ENCODE peak calls at places on chromosomes 12 and 14, in six cellular contexts. One of them, this sample, is unnamed.

GRCh38 chr12:3759878-3760277 is 7.0 kb upstream of the CRACR2A start:
- DNase-seq in mesothelial cell of epicardium: no peak
- DNase-seq in activated T-helper 9 cell treated with anti-CD3 and anti-CD28 coated beads, Interleukin-2, amount 50 U/mL, for 16 hours: no peak
- DNase-seq in fibroblast of the aortic adventitia: no peak
- DNase-seq in NCI-H524 treated with DMSO at 0.1 percent for 48 hours: no peak
- DNase-seq in SK-N-MC: no peak
- DNase-seq in this sample: no peak

GRCh38 chr12:67468549-67469245 is 179.8 kb upstream of the DYRK2 start:
- DNase-seq in mesothelial cell of epicardium: no peak
- DNase-seq in NCI-H524 treated with DMSO at 0.1 percent for 48 hours: no peak
- DNase-seq in activated T-helper 9 cell treated with anti-CD3 and anti-CD28 coated beads, Interleukin-2, amount 50 U/mL, for 16 hours: no peak
- DNase-seq in SK-N-MC: no peak
- DNase-seq in fibroblast of the aortic adventitia: no peak
- DNase-seq in this sample: no peak

GRCh38 chr14:51087024-51087423 is 7.9 kb downstream of the TRIM9 start:
- DNase-seq in NCI-H524 treated with DMSO at 0.1 percent for 48 hours: no peak
- DNase-seq in SK-N-MC: no peak
- DNase-seq in fibroblast of the aortic adventitia: no peak
- DNase-seq in mesothelial cell of epicardium: no peak
- DNase-seq in activated T-helper 9 cell treated with anti-CD3 and anti-CD28 coated beads, Interleukin-2, amount 50 U/mL, for 16 hours: no peak
- DNase-seq in this sample: peak; percentile 39

GRCh38 chr14:105468621-105469241 is 5.9 kb upstream of the CRIP2 start:
- DNase-seq in activated T-helper 9 cell treated with anti-CD3 and anti-CD28 coated beads, Interleukin-2, amount 50 U/mL, for 16 hours: no peak
- DNase-seq in fibroblast of the aortic adventitia: no peak
- DNase-seq in mesothelial cell of epicardium: no peak
- DNase-seq in SK-N-MC: no peak
- DNase-seq in NCI-H524 treated with DMSO at 0.1 percent for 48 hours: no peak
- DNase-seq in this sample: no peak

GRCh38 chr14:94753067-94753466 is 16.8 kb downstream of the GSC start:
- DNase-seq in SK-N-MC: no peak
- DNase-seq in NCI-H524 treated with DMSO at 0.1 percent for 48 hours: no peak
- DNase-seq in mesothelial cell of epicardium: no peak
- DNase-seq in fibroblast of the aortic adventitia: no peak
- DNase-seq in activated T-helper 9 cell treated with anti-CD3 and anti-CD28 coated beads, Interleukin-2, amount 50 U/mL, for 16 hours: no peak
- DNase-seq in this sample: no peak

GRCh38 chr14:21095430-21096205 is 2.8 kb downstream of the ZNF219 start:
- DNase-seq in SK-N-MC: no peak
- DNase-seq in mesothelial cell of epicardium: no peak
- DNase-seq in fibroblast of the aortic adventitia: peak; percentile 39
- DNase-seq in activated T-helper 9 cell treated with anti-CD3 and anti-CD28 coated beads, Interleukin-2, amount 50 U/mL, for 16 hours: no peak
- DNase-seq in NCI-H524 treated with DMSO at 0.1 percent for 48 hours: peak; percentile 88
- DNase-seq in this sample: no peak

GRCh38 chr12:117071009-117071408 is 28.2 kb downstream of the TESC start:
- DNase-seq in fibroblast of the aortic adventitia: no peak
- DNase-seq in mesothelial cell of epicardium: no peak
- DNase-seq in SK-N-MC: no peak
- DNase-seq in NCI-H524 treated with DMSO at 0.1 percent for 48 hours: no peak
- DNase-seq in activated T-helper 9 cell treated with anti-CD3 and anti-CD28 coated beads, Interleukin-2, amount 50 U/mL, for 16 hours: no peak
- DNase-seq in this sample: no peak

GRCh38 chr12:90502070-90502469 is 452.9 kb downstream of the CCER1 start:
- DNase-seq in SK-N-MC: no peak
- DNase-seq in fibroblast of the aortic adventitia: no peak
- DNase-seq in NCI-H524 treated with DMSO at 0.1 percent for 48 hours: no peak
- DNase-seq in mesothelial cell of epicardium: no peak
- DNase-seq in activated T-helper 9 cell treated with anti-CD3 and anti-CD28 coated beads, Interleukin-2, amount 50 U/mL, for 16 hours: no peak
- DNase-seq in this sample: no peak

GRCh38 chr14:100825691-100826331 is at the start of gene MEG3:
- DNase-seq in activated T-helper 9 cell treated with anti-CD3 and anti-CD28 coated beads, Interleukin-2, amount 50 U/mL, for 16 hours: no peak
- DNase-seq in mesothelial cell of epicardium: no peak
- DNase-seq in NCI-H524 treated with DMSO at 0.1 percent for 48 hours: no peak
- DNase-seq in SK-N-MC: no peak
- DNase-seq in fibroblast of the aortic adventitia: peak; percentile 91
- DNase-seq in this sample: no peak

GRCh38 chr12:113863455-113863845 is 102.7 kb downstream of the RBM19 start:
- DNase-seq in NCI-H524 treated with DMSO at 0.1 percent for 48 hours: no peak
- DNase-seq in SK-N-MC: no peak
- DNase-seq in mesothelial cell of epicardium: no peak
- DNase-seq in activated T-helper 9 cell treated with anti-CD3 and anti-CD28 coated beads, Interleukin-2, amount 50 U/mL, for 16 hours: no peak
- DNase-seq in fibroblast of the aortic adventitia: peak; percentile 25
- DNase-seq in this sample: no peak

GRCh38 chr12:80412343-80412953 is 31.6 kb upstream of the PTPRQ start:
- DNase-seq in fibroblast of the aortic adventitia: peak; percentile 79
- DNase-seq in NCI-H524 treated with DMSO at 0.1 percent for 48 hours: peak; percentile 16
- DNase-seq in activated T-helper 9 cell treated with anti-CD3 and anti-CD28 coated beads, Interleukin-2, amount 50 U/mL, for 16 hours: no peak
- DNase-seq in SK-N-MC: peak; percentile 71
- DNase-seq in mesothelial cell of epicardium: no peak
- DNase-seq in this sample: peak; percentile 72

GRCh38 chr12:14905269-14906004 is 19.8 kb upstream of the MGP start:
- DNase-seq in activated T-helper 9 cell treated with anti-CD3 and anti-CD28 coated beads, Interleukin-2, amount 50 U/mL, for 16 hours: no peak
- DNase-seq in NCI-H524 treated with DMSO at 0.1 percent for 48 hours: no peak
- DNase-seq in fibroblast of the aortic adventitia: peak; percentile 64
- DNase-seq in SK-N-MC: no peak
- DNase-seq in mesothelial cell of epicardium: no peak
- DNase-seq in this sample: no peak

GRCh38 chr12:78085562-78086182 is 255.0 kb downstream of the NAV3 start:
- DNase-seq in NCI-H524 treated with DMSO at 0.1 percent for 48 hours: no peak
- DNase-seq in fibroblast of the aortic adventitia: peak; percentile 49
- DNase-seq in SK-N-MC: no peak
- DNase-seq in activated T-helper 9 cell treated with anti-CD3 and anti-CD28 coated beads, Interleukin-2, amount 50 U/mL, for 16 hours: no peak
- DNase-seq in mesothelial cell of epicardium: no peak
- DNase-seq in this sample: no peak

GRCh38 chr12:110743571-110744093 is 941 bp upstream of the PPP1CC start:
- DNase-seq in mesothelial cell of epicardium: no peak
- DNase-seq in NCI-H524 treated with DMSO at 0.1 percent for 48 hours: no peak
- DNase-seq in activated T-helper 9 cell treated with anti-CD3 and anti-CD28 coated beads, Interleukin-2, amount 50 U/mL, for 16 hours: no peak
- DNase-seq in fibroblast of the aortic adventitia: peak; percentile 46
- DNase-seq in SK-N-MC: no peak
- DNase-seq in this sample: no peak

GRCh38 chr14:91065266-91065665 is 4.8 kb upstream of the RPS6KA5 start:
- DNase-seq in NCI-H524 treated with DMSO at 0.1 percent for 48 hours: no peak
- DNase-seq in mesothelial cell of epicardium: no peak
- DNase-seq in activated T-helper 9 cell treated with anti-CD3 and anti-CD28 coated beads, Interleukin-2, amount 50 U/mL, for 16 hours: no peak
- DNase-seq in fibroblast of the aortic adventitia: no peak
- DNase-seq in SK-N-MC: no peak
- DNase-seq in this sample: no peak

GRCh38 chr12:13275366-13275765 is 78.8 kb downstream of the EMP1 start:
- DNase-seq in NCI-H524 treated with DMSO at 0.1 percent for 48 hours: peak; percentile 17
- DNase-seq in mesothelial cell of epicardium: no peak
- DNase-seq in SK-N-MC: no peak
- DNase-seq in fibroblast of the aortic adventitia: no peak
- DNase-seq in activated T-helper 9 cell treated with anti-CD3 and anti-CD28 coated beads, Interleukin-2, amount 50 U/mL, for 16 hours: no peak
- DNase-seq in this sample: no peak

GRCh38 chr14:22084393-22085281 is 411.0 kb upstream of the OR4E1 start:
- DNase-seq in mesothelial cell of epicardium: no peak
- DNase-seq in fibroblast of the aortic adventitia: peak; percentile 70
- DNase-seq in SK-N-MC: no peak
- DNase-seq in activated T-helper 9 cell treated with anti-CD3 and anti-CD28 coated beads, Interleukin-2, amount 50 U/mL, for 16 hours: no peak
- DNase-seq in NCI-H524 treated with DMSO at 0.1 percent for 48 hours: no peak
- DNase-seq in this sample: peak; percentile 46

GRCh38 chr12:120261951-120262851 is 3.3 kb downstream of the PXN start:
- DNase-seq in NCI-H524 treated with DMSO at 0.1 percent for 48 hours: no peak
- DNase-seq in mesothelial cell of epicardium: no peak
- DNase-seq in fibroblast of the aortic adventitia: no peak
- DNase-seq in activated T-helper 9 cell treated with anti-CD3 and anti-CD28 coated beads, Interleukin-2, amount 50 U/mL, for 16 hours: no peak
- DNase-seq in SK-N-MC: no peak
- DNase-seq in this sample: no peak

GRCh38 chr14:64026600-64026999 is 173.8 kb downstream of the SYNE2 start:
- DNase-seq in NCI-H524 treated with DMSO at 0.1 percent for 48 hours: no peak
- DNase-seq in SK-N-MC: no peak
- DNase-seq in fibroblast of the aortic adventitia: no peak
- DNase-seq in mesothelial cell of epicardium: no peak
- DNase-seq in activated T-helper 9 cell treated with anti-CD3 and anti-CD28 coated beads, Interleukin-2, amount 50 U/mL, for 16 hours: no peak
- DNase-seq in this sample: no peak

GRCh38 chr12:47302111-47302597 is 222.4 kb upstream of the AMIGO2 start:
- DNase-seq in mesothelial cell of epicardium: no peak
- DNase-seq in activated T-helper 9 cell treated with anti-CD3 and anti-CD28 coated beads, Interleukin-2, amount 50 U/mL, for 16 hours: no peak
- DNase-seq in NCI-H524 treated with DMSO at 0.1 percent for 48 hours: peak; percentile 30
- DNase-seq in SK-N-MC: no peak
- DNase-seq in fibroblast of the aortic adventitia: no peak
- DNase-seq in this sample: no peak

GRCh38 chr12:27460471-27460978 is 14.0 kb downstream of the SMCO2 start:
- DNase-seq in SK-N-MC: no peak
- DNase-seq in mesothelial cell of epicardium: no peak
- DNase-seq in activated T-helper 9 cell treated with anti-CD3 and anti-CD28 coated beads, Interleukin-2, amount 50 U/mL, for 16 hours: no peak
- DNase-seq in fibroblast of the aortic adventitia: peak; percentile 69
- DNase-seq in NCI-H524 treated with DMSO at 0.1 percent for 48 hours: no peak
- DNase-seq in this sample: peak; percentile 34

GRCh38 chr14:56195727-56196126 is 77.5 kb downstream of the PELI2 start:
- DNase-seq in fibroblast of the aortic adventitia: no peak
- DNase-seq in mesothelial cell of epicardium: no peak
- DNase-seq in SK-N-MC: no peak
- DNase-seq in NCI-H524 treated with DMSO at 0.1 percent for 48 hours: peak; percentile 94
- DNase-seq in activated T-helper 9 cell treated with anti-CD3 and anti-CD28 coated beads, Interleukin-2, amount 50 U/mL, for 16 hours: no peak
- DNase-seq in this sample: peak; percentile 90

GRCh38 chr12:113157218-113157859 is 7.8 kb downstream of the CFAP73 start:
- DNase-seq in activated T-helper 9 cell treated with anti-CD3 and anti-CD28 coated beads, Interleukin-2, amount 50 U/mL, for 16 hours: no peak
- DNase-seq in NCI-H524 treated with DMSO at 0.1 percent for 48 hours: no peak
- DNase-seq in SK-N-MC: no peak
- DNase-seq in mesothelial cell of epicardium: no peak
- DNase-seq in fibroblast of the aortic adventitia: no peak
- DNase-seq in this sample: no peak

This sample was measured in MM.1S.